ENCODE peak calls at places on chromosomes 1 and 21, in four cellular contexts. X, S, P and U are unnamed samples.

GRCh38 chr1:170305777-170306299 is 160.1 kb downstream of the NTMT2 start:
- DNase-seq in X (no peak), S (no peak), P (no peak), U (no peak)

GRCh38 chr1:117609471-117609911 is 3.6 kb downstream of the TENT5C start:
- DNase-seq in P (no peak), X (no peak), S (no peak), U (no peak)

GRCh38 chr1:35202048-35202719 is 9.2 kb upstream of the SFPQ start:
- DNase-seq in P (peak; percentile 74), X (peak; percentile 87), S (peak; percentile 86), U (peak; percentile 92)

GRCh38 chr1:20483833-20484525 is 2.0 kb downstream of the CAMK2N1 start:
- DNase-seq in X (peak; percentile 45), S (peak; percentile 71), P (peak; percentile 24), U (no peak)

GRCh38 chr1:11961230-11961629 is 19.0 kb upstream of the MFN2 start:
- DNase-seq in S (peak; percentile 62), P (no peak), X (no peak), U (no peak)

GRCh38 chr1:161096015-161096414 is 2.1 kb upstream of the KLHDC9 start:
- DNase-seq in P (no peak), S (no peak), X (no peak), U (no peak)

GRCh38 chr1:64049900-64050540 is 153.4 kb upstream of the UBE2U start:
- DNase-seq in X (no peak), S (no peak), P (no peak), U (no peak)

GRCh38 chr1:41711581-41711980 is 207.1 kb downstream of the HIVEP3 start:
- DNase-seq in S (peak; percentile 15), P (no peak), X (no peak), U (no peak)

GRCh38 chr1:225878282-225878681 is 3.9 kb downstream of the TMEM63A start:
- DNase-seq in P (no peak), S (no peak), X (no peak), U (no peak)

GRCh38 chr1:244075247-244075722 is 24.2 kb downstream of the ZBTB18 start:
- DNase-seq in P (no peak), X (no peak), S (no peak), U (peak; percentile 43)

GRCh38 chr1:21313146-21313885 is 23.1 kb upstream of the ECE1 start:
- DNase-seq in X (peak; percentile 89), P (no peak), S (no peak), U (no peak)

GRCh38 chr1:112007169-112007568 is 17.7 kb upstream of the KCND3 start:
- DNase-seq in S (no peak), X (no peak), P (no peak), U (no peak)

GRCh38 chr1:67451815-67452214 is 21.6 kb upstream of the SERBP1 start:
- DNase-seq in S (no peak), X (no peak), P (no peak), U (no peak)

GRCh38 chr1:162928141-162928540 is 67.2 kb upstream of the CCDC190 start:
- DNase-seq in X (no peak), S (no peak), P (no peak), U (no peak)

GRCh38 chr1:221800831-221801610 is 59.1 kb upstream of the DUSP10 start:
- DNase-seq in P (no peak), S (no peak), X (no peak), U (no peak)

GRCh38 chr21:29152936-29153335 is 22.5 kb downstream of the MAP3K7CL start:
- DNase-seq in X (no peak), P (no peak), S (no peak), U (no peak)

GRCh38 chr1:225735252-225736149 is 42.1 kb upstream of the SRP9 start:
- DNase-seq in S (no peak), P (no peak), X (peak; percentile 95), U (no peak)

GRCh38 chr1:1067284-1068076 is 6.6 kb downstream of the RNF223 start:
- DNase-seq in P (no peak), S (no peak), X (no peak), U (no peak)

GRCh38 chr1:25568090-25568833 is 24.9 kb downstream of the LDLRAP1 start:
- DNase-seq in S (peak; percentile 67), P (no peak), X (peak; percentile 78), U (no peak)

GRCh38 chr1:220700591-220701179 is 10.5 kb downstream of the C1orf115 start:
- DNase-seq in S (peak; percentile 30), X (no peak), P (no peak), U (peak; percentile 65)

GRCh38 chr1:234585333-234586055 is 24.5 kb downstream of the IRF2BP2 start:
- DNase-seq in X (no peak), P (no peak), S (no peak), U (peak; percentile 14)